ENCODE peak calls at places on chromosome 21, in five cellular contexts. D, V, P, J and G are unnamed samples.

GRCh38 chr21:44702111-44702972 is 5.4 kb downstream of the KRTAP10-12 start:
- DNase-seq in J (no peak), D (no peak), V (no peak), P (no peak), G (no peak)

GRCh38 chr21:26965567-26966359 is 1.1 kb downstream of the ADAMTS5 start:
- DNase-seq in P (peak), D (no peak), V (no peak), J (peak), G (peak)

GRCh38 chr21:45112371-45112770 is 38.0 kb downstream of the ADARB1 start:
- DNase-seq in V (no peak), D (no peak), J (no peak), P (no peak), G (no peak)

GRCh38 chr21:45593162-45594022 is 50.1 kb upstream of the PCBP3 start:
- DNase-seq in D (no peak), V (no peak), J (no peak), P (no peak), G (no peak)

GRCh38 chr21:17472592-17473271 is 40.1 kb upstream of the CXADR start:
- DNase-seq in P (no peak), J (no peak), D (no peak), V (no peak), G (no peak)

GRCh38 chr21:44800103-44800502 is 1.5 kb downstream of the UBE2G2 start:
- DNase-seq in J (no peak), D (no peak), P (peak), V (peak), G (no peak)

GRCh38 chr21:46093668-46094400 is 4.1 kb upstream of the COL6A2 start:
- DNase-seq in J (no peak), D (no peak), P (no peak), V (no peak), G (no peak)

GRCh38 chr21:32096411-32096810 is 182.4 kb downstream of the MIS18A start:
- DNase-seq in V (no peak), P (peak), J (no peak), D (no peak), G (no peak)

GRCh38 chr21:45145146-45145545 is 70.8 kb downstream of the ADARB1 start:
- DNase-seq in V (no peak), P (no peak), J (no peak), D (no peak), G (no peak)

GRCh38 chr21:42160950-42161225 is 58.1 kb upstream of the ABCG1 start:
- DNase-seq in J (no peak), V (no peak), D (no peak), P (no peak), G (no peak)

GRCh38 chr21:33451634-33452071 is 28.1 kb downstream of the TMEM50B start:
- DNase-seq in D (no peak), P (peak), V (no peak), J (no peak), G (no peak)

GRCh38 chr21:33286076-33286475 is 19.9 kb downstream of the IL10RB start:
- DNase-seq in J (no peak), P (no peak), D (no peak), V (no peak), G (no peak)

GRCh38 chr21:39774252-39774651 is 29.3 kb downstream of the IGSF5 start:
- DNase-seq in J (no peak), V (no peak), P (no peak), D (no peak), G (no peak)

GRCh38 chr21:45876381-45877159 is 105.0 kb upstream of the COL6A1 start:
- DNase-seq in J (no peak), D (no peak), P (peak), V (no peak), G (no peak)

GRCh38 chr21:44579833-44580144 is 615 bp downstream of the KRTAP10-5 start:
- DNase-seq in J (no peak), D (no peak), P (no peak), V (no peak), G (no peak)

GRCh38 chr21:17554619-17555472 is 42.0 kb downstream of the CXADR start:
- DNase-seq in P (peak), D (no peak), J (no peak), V (no peak), G (no peak)

GRCh38 chr21:45050786-45051489 is 23.4 kb upstream of the ADARB1 start:
- DNase-seq in V (no peak), P (peak), D (peak), J (no peak), G (no peak)

GRCh38 chr21:33286600-33287456 is 20.7 kb downstream of the IL10RB start:
- DNase-seq in P (peak), J (peak), D (no peak), V (no peak), G (peak)

GRCh38 chr21:44728716-44729115 is 17.3 kb upstream of the TSPEAR start:
- DNase-seq in V (no peak), J (no peak), D (no peak), P (no peak), G (no peak)

GRCh38 chr21:44011123-44011773 is 861 bp upstream of the TRAPPC10 start:
- DNase-seq in P (no peak), D (no peak), V (no peak), J (no peak), G (peak)

GRCh38 chr21:15005391-15005790 is 59.4 kb downstream of the NRIP1 start:
- DNase-seq in P (peak), V (peak), D (no peak), J (no peak), G (no peak)

GRCh38 chr21:34282223-34282622 is 81.6 kb upstream of the KCNE2 start:
- DNase-seq in D (no peak), V (no peak), P (no peak), J (no peak), G (no peak)

GRCh38 chr21:28818663-28819278 is 173.9 kb downstream of the LTN1 start:
- DNase-seq in V (no peak), P (peak), J (no peak), D (no peak), G (no peak)

GRCh38 chr21:33936221-33937038 is 20.8 kb upstream of the ATP5PO start:
- DNase-seq in J (no peak), D (no peak), V (peak), P (peak), G (no peak)

GRCh38 chr21:23398726-23399125 is 2208.6 kb downstream of the MRPL39 start:
- DNase-seq in V (no peak), D (no peak), P (no peak), J (no peak), G (no peak)

GRCh38 chr21:32813265-32813903 is 41.8 kb upstream of the PAXBP1 start:
- DNase-seq in D (no peak), V (no peak), P (no peak), J (no peak), G (no peak)

GRCh38 chr21:34846601-34847112 is 177.9 kb downstream of the CLIC6 start:
- DNase-seq in P (no peak), J (no peak), V (no peak), D (peak), G (no peak)

GRCh38 chr21:35940074-35940927 is 120.0 kb downstream of the SETD4 start:
- DNase-seq in J (peak), D (peak), P (peak), V (peak), G (no peak)

GRCh38 chr21:39527664-39528381 is 76.1 kb downstream of the SH3BGR start:
- DNase-seq in D (no peak), V (no peak), P (no peak), J (no peak), G (no peak)

GRCh38 chr21:24861471-24861870 is 745.8 kb downstream of the MRPL39 start:
- DNase-seq in V (no peak), P (no peak), J (no peak), D (no peak), G (no peak)